ENCODE peak calls at places on chromosomes 13 and 19, in four cellular contexts. Y is iris pigment epithelial cell; X is Peyer's patch; N is activated CD4-positive, alpha-beta T cell treated with anti-CD3 and anti-CD28 coated beads, Interleukin-2, amount 50 U/mL, for 24 hours. I is an unnamed sample.

GRCh38 chr19:35167251-35168119 is 12.9 kb downstream of the FXYD5 start:
- DNase-seq in Y (no peak), X (no peak), N (no peak), I (peak)

GRCh38 chr19:17647071-17648020 is 40.8 kb downstream of the UNC13A start:
- DNase-seq in Y (no peak), X (no peak), N (no peak), I (no peak)

GRCh38 chr19:3969435-3970312 is 1.2 kb downstream of the DAPK3 start:
- DNase-seq in Y (peak), X (no peak), N (no peak), I (peak)

GRCh38 chr19:17346109-17346671 is 8.8 kb downstream of the GTPBP3 start:
- DNase-seq in Y (peak), X (peak), N (peak), I (peak)

GRCh38 chr13:39347926-39348901 is 254.8 kb downstream of the LHFPL6 start:
- DNase-seq in Y (no peak), X (no peak), N (no peak), I (no peak)

GRCh38 chr19:48405850-48406249 is 12.4 kb downstream of the GRIN2D start:
- DNase-seq in Y (no peak), X (no peak), N (no peak), I (no peak)

GRCh38 chr19:7762719-7763293 is at the start of gene CLEC4M:
- DNase-seq in Y (no peak), X (no peak), N (no peak), I (no peak)

GRCh38 chr19:47686679-47687450 is 26.4 kb upstream of the EHD2 start:
- DNase-seq in Y (no peak), X (no peak), N (no peak), I (no peak)

GRCh38 chr13:30147380-30147779 is 160.0 kb downstream of the KATNAL1 start:
- DNase-seq in Y (no peak), X (no peak), N (no peak), I (no peak)

GRCh38 chr13:76223565-76223964 is 587.4 kb downstream of the LMO7 start:
- DNase-seq in Y (no peak), X (no peak), N (no peak), I (no peak)

GRCh38 chr19:19568802-19569756 is 31.0 kb downstream of the CILP2 start:
- DNase-seq in Y (peak), X (no peak), N (no peak), I (no peak)

GRCh38 chr19:17103177-17103576 is 27.6 kb downstream of the MYO9B start:
- DNase-seq in Y (peak), X (no peak), N (no peak), I (no peak)

GRCh38 chr13:60482012-60482411 is 85.0 kb downstream of the TDRD3 start:
- DNase-seq in Y (peak), X (no peak), N (no peak), I (no peak)

GRCh38 chr19:13339869-13340268 is 166.4 kb downstream of the CACNA1A start:
- DNase-seq in Y (no peak), X (no peak), N (no peak), I (no peak)

GRCh38 chr13:35765387-35765786 is 288.9 kb upstream of the MAB21L1 start:
- DNase-seq in Y (no peak), X (no peak), N (no peak), I (no peak)

GRCh38 chr19:29329460-29330134 is 116.6 kb upstream of the UQCRFS1 start:
- DNase-seq in Y (no peak), X (no peak), N (no peak), I (peak)

GRCh38 chr19:49761625-49762311 is 1.3 kb downstream of the TSKS start:
- DNase-seq in Y (peak), X (no peak), N (no peak), I (no peak)

GRCh38 chr13:101516262-101516661 is 63.8 kb downstream of the ITGBL1 start:
- DNase-seq in Y (no peak), X (no peak), N (no peak), I (no peak)

GRCh38 chr13:51894239-51894638 is 32.5 kb downstream of the CCDC70 start:
- DNase-seq in Y (no peak), X (no peak), N (no peak), I (no peak)

GRCh38 chr19:3335431-3336350 is 30.7 kb upstream of the NFIC start:
- DNase-seq in Y (peak), X (no peak), N (no peak), I (no peak)